ENCODE peak calls at places on chromosomes 5 and 9, in four cellular contexts. D, V, O and N are unnamed samples.

GRCh38 chr5:33588654-33589372 is 148.0 kb downstream of the TARS1 start:
- DNase-seq in D (no peak), V (peak; percentile 46), O (no peak), N (no peak)

GRCh38 chr5:151680944-151681427 is 5.7 kb downstream of the SPARC start:
- DNase-seq in D (no peak), V (no peak), O (peak; percentile 61), N (no peak)

GRCh38 chr9:136399176-136400037 is 563 bp downstream of the SNAPC4 start:
- DNase-seq in D (no peak), V (peak; percentile 26), O (peak; percentile 39), N (no peak)

GRCh38 chr9:75612754-75613153 is 277.7 kb upstream of the PCSK5 start:
- DNase-seq in D (no peak), V (no peak), O (no peak), N (no peak)

GRCh38 chr9:126146254-126147145 is 180.1 kb upstream of the MVB12B start:
- DNase-seq in D (no peak), V (peak; percentile 50), O (no peak), N (no peak)

GRCh38 chr9:137262909-137263285 is 7.8 kb downstream of the NELFB start:
- DNase-seq in D (no peak), V (no peak), O (no peak), N (no peak)

GRCh38 chr9:2800385-2801179 is 43.3 kb downstream of the PUM3 start:
- DNase-seq in D (no peak), V (no peak), O (peak; percentile 69), N (no peak)

GRCh38 chr9:3751125-3751758 is 225.4 kb upstream of the RFX3 start:
- DNase-seq in D (peak; percentile 50), V (peak; percentile 12), O (peak; percentile 89), N (no peak)

GRCh38 chr9:127877566-127877998 is at the start of gene AK1:
- DNase-seq in D (no peak), V (peak; percentile 58), O (peak; percentile 53), N (no peak)

GRCh38 chr5:135054546-135054945 is 20.5 kb upstream of the PITX1 start:
- DNase-seq in D (no peak), V (no peak), O (no peak), N (no peak)

GRCh38 chr5:72673180-72673579 is 143.3 kb upstream of the TNPO1 start:
- DNase-seq in D (no peak), V (no peak), O (no peak), N (no peak)
- TF ChIP-seq CTCF in D (no peak), V (no peak), O (no peak), N (no peak)

GRCh38 chr5:34898258-34898895 is 16.9 kb downstream of the RAD1 start:
- DNase-seq in D (peak; percentile 7), V (peak; percentile 65), O (peak; percentile 83), N (peak; percentile 41)
- TF ChIP-seq CTCF in D (peak; percentile 87), V (peak; percentile 58), O (peak; percentile 94), N (peak; percentile 88)

GRCh38 chr9:30065888-30066287 is 2318.6 kb upstream of the ACO1 start:
- DNase-seq in D (no peak), V (peak; percentile 38), O (no peak), N (no peak)
- TF ChIP-seq CTCF in D (no peak), V (peak; percentile 28), O (no peak), N (no peak)

GRCh38 chr5:124654418-124654817 is 92.0 kb downstream of the ZNF608 start:
- DNase-seq in D (no peak), V (no peak), O (no peak), N (no peak)

GRCh38 chr5:124651663-124652513 is 94.6 kb downstream of the ZNF608 start:
- DNase-seq in D (no peak), V (peak; percentile 86), O (peak; percentile 62), N (no peak)

GRCh38 chr5:124650960-124651662 is 95.3 kb downstream of the ZNF608 start:
- DNase-seq in D (peak; percentile 63), V (no peak), O (peak; percentile 77), N (peak; percentile 69)

GRCh38 chr5:124652514-124652819 is 94.0 kb downstream of the ZNF608 start:
- DNase-seq in D (no peak), V (no peak), O (no peak), N (no peak)

GRCh38 chr5:124652892-124653441 is 93.5 kb downstream of the ZNF608 start:
- DNase-seq in D (no peak), V (no peak), O (no peak), N (no peak)
- TF ChIP-seq CTCF in D (no peak), V (no peak), O (no peak), N (no peak)

GRCh38 chr5:179768326-179769085 is 25.3 kb upstream of the LTC4S start:
- DNase-seq in D (no peak), V (no peak), O (no peak), N (no peak)
- TF ChIP-seq CTCF in D (no peak), V (no peak), O (peak; percentile 5), N (no peak)

GRCh38 chr5:31664566-31664965 is 25.6 kb downstream of the PDZD2 start:
- DNase-seq in D (no peak), V (peak; percentile 25), O (no peak), N (no peak)
- TF ChIP-seq CTCF in D (no peak), V (no peak), O (no peak), N (no peak)